ENCODE peak calls at places on chromosomes 1 and 21, in nine cellular contexts. N is colonic mucosa, K is GM23338, R is SK-N-SH, J is heart right ventricle, U is Peyer's patch, M is adrenal gland, Y is mucosa of descending colon, D is HCT116. C is an unnamed sample. For H3K4me1, the result is how much of the 10 kb centered on the place peaks cover.

GRCh38 chr1:93446837-93447451 is 974 bp upstream of the FNBP1L start:
- DNase-seq in J (peak), Y (no peak), U (peak), M (peak), D (no peak), K (peak), R (no peak), N (peak), C (no peak)

GRCh38 chr1:216626394-216627067 is 96.7 kb downstream of the ESRRG start:
- DNase-seq in D (no peak), M (peak), K (peak), Y (no peak), U (no peak), R (no peak), N (no peak), J (no peak), C (no peak)

GRCh38 chr1:1435911-1436633 is 582 bp downstream of the VWA1 start:
- DNase-seq in U (no peak), R (peak), Y (peak), J (no peak), K (no peak), D (no peak), N (peak), M (peak), C (no peak)

GRCh38 chr1:23362218-23362713 is 7.4 kb downstream of the ZNF436 start:
- DNase-seq in J (no peak), M (no peak), Y (no peak), U (no peak), D (no peak), N (no peak), K (no peak), R (no peak), C (no peak)

GRCh38 chr1:31655756-31656155 is 11.1 kb upstream of the PEF1 start:
- DNase-seq in D (no peak), J (no peak), N (no peak), Y (no peak), U (no peak), M (no peak), K (no peak), R (no peak), C (no peak)

GRCh38 chr1:226632169-226632884 is 83.8 kb downstream of the STUM start:
- DNase-seq in R (no peak), D (no peak), N (no peak), M (no peak), J (no peak), U (peak), Y (no peak), K (no peak), C (no peak)

GRCh38 chr1:50231209-50231608 is 122.5 kb downstream of the ELAVL4 start:
- DNase-seq in N (no peak), K (no peak), D (no peak), M (no peak), Y (no peak), J (no peak), R (peak), U (no peak), C (no peak)

GRCh38 chr1:20486457-20487235 is 636 bp upstream of the CAMK2N1 start:
- DNase-seq in K (peak), R (peak), J (peak), Y (peak), N (peak), D (no peak), U (no peak), M (peak), C (no peak)

GRCh38 chr1:176701151-176701866 is 238.3 kb downstream of the PAPPA2 start:
- DNase-seq in N (no peak), J (no peak), D (no peak), U (no peak), M (no peak), Y (no peak), R (no peak), K (no peak), C (no peak)

GRCh38 chr1:29260531-29260930 is 24.2 kb downstream of the PTPRU start:
- DNase-seq in K (peak), N (no peak), D (no peak), M (no peak), J (no peak), U (no peak), Y (no peak), R (no peak), C (no peak)

GRCh38 chr1:26826261-26827201 is at the start of gene ZDHHC18:
- DNase-seq in N (peak), U (peak), Y (peak), K (peak), M (peak), J (peak), D (no peak), R (peak), C (no peak)

GRCh38 chr1:86872086-86872485 is 41.8 kb downstream of the SELENOF start:
- DNase-seq in M (no peak), K (no peak), D (no peak), R (no peak), Y (no peak), N (no peak), U (no peak), J (no peak), C (no peak)

GRCh38 chr1:46246548-46247432 is 773 bp upstream of the RAD54L start:
- DNase-seq in N (peak), R (peak), M (peak), K (peak), Y (peak), U (peak), D (no peak), J (no peak), C (peak)

GRCh38 chr1:6634278-6635052 is 9.8 kb downstream of the THAP3 start:
- DNase-seq in U (peak), K (peak), N (peak), D (no peak), Y (peak), J (peak), M (peak), R (peak), C (no peak)

GRCh38 chr1:74937176-74937575 is 197.0 kb upstream of the LHX8 start:
- DNase-seq in K (no peak), Y (no peak), N (no peak), D (no peak), U (no peak), M (no peak), J (no peak), R (no peak), C (no peak)

GRCh38 chr1:44077421-44077820 is 41.2 kb upstream of the KLF17 start:
- DNase-seq in U (no peak), D (no peak), R (no peak), N (no peak), J (no peak), K (no peak), Y (no peak), M (no peak), C (no peak)

GRCh38 chr1:211828584-211829342 is 1.8 kb downstream of the LPGAT1 start:
- DNase-seq in K (no peak), Y (no peak), U (no peak), M (no peak), R (no peak), N (no peak), D (no peak), J (no peak), C (no peak)

GRCh38 chr1:172360511-172360910 is 60.0 kb upstream of the C1orf105 start:
- DNase-seq in M (no peak), U (no peak), K (peak), J (no peak), Y (no peak), N (peak), R (no peak), D (no peak), C (no peak)

GRCh38 chr1:205376739-205377138 is 20.0 kb upstream of the KLHDC8A start:
- DNase-seq in M (no peak), K (no peak), U (no peak), R (no peak), J (no peak), N (no peak), Y (no peak), D (peak), C (peak)

GRCh38 chr1:192170196-192170984 is 12.1 kb downstream of the RGS18 start:
- DNase-seq in U (no peak), N (no peak), K (no peak), M (no peak), J (no peak), R (no peak), D (no peak), Y (no peak), C (no peak)

GRCh38 chr1:214386333-214386732 is 105.4 kb downstream of the SMYD2 start:
- DNase-seq in Y (no peak), M (no peak), U (no peak), N (no peak), R (no peak), J (no peak), D (no peak), K (no peak), C (no peak)

GRCh38 chr21:44834231-44834950 is 16.5 kb upstream of the SUMO3 start:
- DNase-seq in K (no peak), D (no peak), U (peak), Y (peak), J (no peak), R (no peak), M (no peak), N (no peak), C (no peak)

GRCh38 chr1:14740466-14740865 is 142.0 kb downstream of the KAZN start:
- DNase-seq in D (no peak), J (no peak), R (no peak), N (no peak), M (no peak), Y (no peak), K (no peak), U (no peak), C (no peak)

GRCh38 chr1:14745321-14745720 is 146.8 kb downstream of the KAZN start:
- DNase-seq in R (no peak), J (no peak), M (no peak), U (no peak), N (no peak), D (no peak), Y (no peak), K (no peak), C (no peak)

GRCh38 chr1:14743368-14743767 is 144.9 kb downstream of the KAZN start:
- DNase-seq in D (no peak), K (no peak), R (no peak), Y (no peak), U (no peak), M (no peak), J (no peak), N (no peak), C (no peak)

GRCh38 chr1:14740016-14740415 is 141.5 kb downstream of the KAZN start:
- DNase-seq in Y (no peak), U (no peak), K (no peak), R (no peak), D (no peak), M (no peak), J (no peak), N (no peak), C (no peak)

DNA sequence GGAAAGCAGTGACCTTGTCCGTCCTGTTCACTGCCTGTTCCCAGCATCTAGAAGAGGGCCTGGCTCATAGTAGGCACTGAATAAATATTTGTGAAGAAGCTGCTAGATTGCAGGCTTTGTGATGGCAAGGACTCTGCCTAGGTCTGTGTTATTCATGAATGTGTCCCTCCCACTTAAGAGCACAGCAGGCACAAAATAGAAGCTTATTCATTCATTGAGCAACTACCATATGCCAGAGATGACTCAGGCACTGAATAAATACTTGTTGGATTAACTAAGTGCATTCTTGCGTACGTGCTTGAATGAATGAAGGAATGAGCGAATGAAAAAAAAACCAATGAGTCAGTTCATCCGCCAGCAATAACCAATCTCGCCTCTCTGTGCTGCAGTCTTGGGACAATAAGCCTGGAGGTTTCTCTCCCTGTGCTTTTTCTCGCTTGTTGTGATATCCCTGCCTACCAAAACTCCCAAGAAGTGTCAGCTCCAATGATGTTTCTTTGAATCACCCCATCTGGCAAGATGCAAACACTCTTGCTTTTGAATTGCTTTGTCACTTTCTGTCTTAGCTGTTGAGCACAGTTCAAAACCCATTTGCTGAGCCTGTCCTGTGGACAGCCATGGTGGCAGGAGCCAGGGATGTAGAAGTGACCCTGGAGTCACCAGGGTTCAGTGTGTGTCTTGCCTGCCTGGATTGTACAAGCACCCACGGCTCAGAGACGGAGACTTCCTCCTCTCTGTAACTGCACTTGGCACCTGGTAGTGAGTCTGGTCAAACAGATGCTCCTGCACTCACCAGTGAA is 143.9 kb downstream of the KAZN start:
- DNase-seq in R (no peak), Y (no peak), K (peak), J (no peak), N (no peak), M (no peak), U (no peak), D (peak), C (no peak)
- H3K4me1 ChIP-seq in R (under half), Y (under half), K (under half), J (under half), N (under half), M (under half), U (under half), D (under half), C (under half)

DNA sequence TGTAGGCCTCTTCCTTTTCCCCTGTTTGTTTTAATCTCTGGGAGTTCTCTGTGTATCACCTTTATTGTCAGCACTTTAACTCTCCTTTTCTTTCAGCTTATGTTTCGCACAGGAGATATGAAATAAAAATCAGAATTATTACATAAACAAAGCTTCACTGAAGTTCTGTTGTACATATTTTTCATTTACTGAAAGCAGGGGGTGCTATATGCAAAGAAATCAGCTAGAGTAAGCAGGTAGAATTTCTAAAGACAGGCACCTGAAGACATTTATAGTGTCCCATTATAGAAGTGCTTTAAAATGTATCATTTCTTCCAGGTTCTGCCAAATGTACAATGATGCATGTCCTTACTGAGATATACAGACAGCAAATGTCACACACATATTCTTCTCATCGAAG is 585.0 kb downstream of the PLA2G4A start:
- DNase-seq in N (no peak), R (no peak), J (no peak), U (no peak), M (no peak), K (peak), D (peak), Y (no peak), C (no peak)
- TF ChIP-seq CTCF in N (no peak), R (peak), J (no peak), U (no peak), M (no peak), K (peak), D (peak), Y (no peak), C (no peak)

DNA sequence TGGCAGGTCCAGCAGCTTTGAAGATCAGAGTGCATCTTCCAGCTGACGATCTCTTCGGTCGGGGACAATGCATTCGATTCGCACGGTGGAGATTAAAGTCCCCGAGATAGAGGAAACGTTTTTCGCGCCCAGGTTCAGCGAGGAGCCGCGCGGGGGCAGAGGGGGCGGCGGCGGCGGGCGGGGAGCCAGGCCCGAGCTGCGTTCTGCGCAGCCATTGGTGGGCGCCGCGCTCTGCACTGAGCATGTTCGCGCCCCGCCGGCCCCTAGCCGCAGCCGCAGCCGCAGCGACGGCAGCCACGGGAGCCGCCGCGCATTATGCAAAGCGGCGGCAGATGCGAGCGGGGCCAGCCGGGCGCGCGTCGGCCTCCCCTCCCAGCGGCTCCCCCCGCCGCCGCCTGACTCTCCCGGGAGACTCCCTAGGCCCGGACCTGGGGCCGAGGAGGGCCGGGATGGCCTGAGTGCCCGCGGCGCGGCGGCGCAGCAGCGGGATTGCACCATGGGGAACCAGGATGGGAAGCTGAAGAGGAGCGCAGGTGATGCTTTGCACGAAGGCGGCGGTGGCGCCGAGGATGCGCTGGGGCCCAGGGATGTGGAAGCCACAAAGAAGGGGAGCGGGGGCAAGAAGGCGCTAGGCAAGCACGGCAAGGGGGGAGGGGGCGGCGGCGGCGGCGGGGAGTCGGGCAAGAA is at the start of gene FMN2:
- DNase-seq in U (no peak), K (peak), D (no peak), Y (no peak), R (peak), M (peak), J (no peak), N (peak), C (no peak)
- H3K4me1 ChIP-seq in U (under half), K (under half), D (under half), Y (under half), R (under half), M (under half), J (under half), N (under half), C (under half)

DNA sequence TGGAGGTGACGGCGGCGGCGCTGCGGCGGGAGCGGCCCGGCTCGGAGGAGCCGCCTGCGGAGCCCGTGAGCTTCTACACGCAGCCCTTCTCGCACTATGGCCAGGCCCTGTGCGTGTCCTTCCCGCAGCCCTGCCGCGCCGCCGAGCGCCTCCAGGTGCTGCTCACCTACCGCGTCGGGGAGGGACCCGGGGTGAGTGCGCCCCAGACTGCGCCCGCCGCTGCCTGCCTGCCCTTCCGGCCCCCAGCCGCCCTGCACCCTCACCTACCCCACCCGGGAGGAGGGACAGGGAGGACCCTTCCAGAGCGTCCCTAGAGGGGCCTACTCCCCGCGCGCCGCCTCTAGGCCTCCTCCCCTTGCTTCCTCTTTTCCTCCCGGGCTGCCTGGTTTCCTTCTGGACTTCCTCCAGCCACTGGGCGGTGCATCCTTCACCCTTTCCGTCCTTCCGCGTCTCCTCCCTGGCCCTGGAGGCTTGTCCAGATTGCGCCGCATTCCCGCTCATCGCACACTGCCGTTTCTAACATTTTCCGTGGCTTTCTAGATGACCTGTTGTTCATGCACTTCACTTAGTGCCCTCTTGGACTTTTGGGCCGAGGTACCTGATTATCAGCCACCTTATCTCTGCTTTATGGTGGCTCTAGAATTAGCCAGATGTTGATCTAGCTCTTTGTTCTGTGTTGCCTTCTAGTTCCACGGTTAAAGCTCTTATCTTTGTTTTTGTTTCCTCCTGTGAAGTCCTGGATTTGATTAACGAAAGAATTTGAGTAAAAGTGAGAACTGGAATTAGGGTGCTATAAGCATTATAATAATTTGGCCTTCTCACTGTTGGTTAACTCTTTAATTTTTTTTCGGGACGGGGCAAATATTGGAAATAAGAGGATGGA is 716 bp downstream of the RNPEP start:
- DNase-seq in M (peak), N (peak), D (peak), R (peak), U (peak), Y (peak), K (peak), J (peak), C (peak)
- TF ChIP-seq CTCF in M (peak), N (no peak), D (no peak), R (peak), U (peak), Y (no peak), K (no peak), J (no peak), C (no peak)

GRCh38 chr1:183470961-183471747 is 1.1 kb upstream of the SMG7 start:
- DNase-seq in J (no peak), K (peak), R (peak), Y (peak), U (peak), M (peak), N (peak), D (peak), C (peak)
- H3K4me1 ChIP-seq in J (under half), K (under half), R (under half), Y (under half), U (under half), M (under half), N (under half), D (under half), C (under half)

GRCh38 chr1:158329807-158330206 is 1.5 kb downstream of the CD1B start:
- DNase-seq in M (no peak), D (no peak), Y (no peak), R (no peak), N (no peak), U (peak), K (peak), J (no peak), C (no peak)
- TF ChIP-seq CTCF in M (no peak), D (peak), Y (no peak), R (peak), N (no peak), U (peak), K (peak), J (peak), C (no peak)

DNA sequence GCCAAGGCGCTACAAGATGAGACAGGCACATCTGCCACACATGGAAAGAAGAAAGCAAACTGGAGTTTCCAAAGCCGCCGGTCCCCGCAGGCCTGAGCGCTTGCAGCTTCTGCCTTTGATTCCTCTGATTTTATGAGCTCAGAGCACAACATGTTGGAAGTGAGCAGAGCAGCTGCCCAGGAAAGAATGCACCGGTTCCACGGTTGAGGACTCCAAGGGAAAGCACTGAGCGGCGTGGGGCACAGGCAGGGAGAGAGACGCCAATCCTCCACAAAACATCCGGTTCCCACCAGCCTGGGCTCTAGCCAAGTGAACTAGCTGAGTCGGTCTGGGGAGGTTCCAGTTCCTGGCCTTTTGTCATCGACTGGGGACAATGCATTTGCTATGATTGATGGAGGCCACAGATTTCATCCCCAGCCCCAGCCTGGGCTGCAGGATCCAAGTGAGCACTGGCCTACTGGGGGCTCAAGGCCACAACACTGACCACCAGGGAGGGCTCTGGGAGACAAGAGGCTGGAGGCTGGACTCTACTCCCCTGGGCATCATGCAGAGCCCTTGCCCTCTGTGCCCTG is 253.1 kb upstream of the IRF2BP2 start:
- DNase-seq in K (no peak), Y (peak), M (peak), U (no peak), R (no peak), J (peak), N (peak), D (no peak), C (no peak)
- H3K4me1 ChIP-seq in K (under half), Y (under half), M (under half), U (under half), R (under half), J (under half), N (under half), D (under half), C (under half)

C was measured in esophagus muscularis mucosa.